ENCODE peak calls at places on chromosomes 12 and 14, in five cellular contexts. A is H1, V is K562, H is GM12878, I is WTC11. D is an unnamed sample.

GRCh38 chr12:61397668-61398067 is 862.5 kb upstream of the USP15 start:
- DNase-seq in A (no peak), V (no peak), I (no peak), H (no peak), D (no peak)

GRCh38 chr14:33026850-33027420 is 88.3 kb downstream of the NPAS3 start:
- DNase-seq in H (no peak), A (no peak), I (no peak), V (no peak), D (no peak)

GRCh38 chr12:26971963-26972362 is 33.7 kb downstream of the FGFR1OP2 start:
- DNase-seq in A (no peak), V (no peak), H (peak; percentile 72), I (no peak), D (no peak)

GRCh38 chr12:110244829-110245228 is 36.2 kb upstream of the ATP2A2 start:
- DNase-seq in H (no peak), V (no peak), A (peak; percentile 82), I (peak; percentile 79), D (no peak)

GRCh38 chr12:81888961-81889360 is 129.8 kb upstream of the PPFIA2 start:
- DNase-seq in V (no peak), H (no peak), A (no peak), I (no peak), D (no peak)

GRCh38 chr14:58944226-58944769 is 244.2 kb upstream of the DAAM1 start:
- DNase-seq in H (no peak), A (no peak), V (no peak), I (peak; percentile 34), D (no peak)

GRCh38 chr14:99578541-99579044 is 25.4 kb downstream of the CCDC85C start:
- DNase-seq in V (no peak), H (no peak), I (no peak), A (no peak), D (no peak)

GRCh38 chr12:32002848-32003493 is 43.8 kb downstream of the RESF1 start:
- DNase-seq in A (no peak), I (no peak), V (no peak), H (no peak), D (no peak)

GRCh38 chr12:109493090-109493489 is 15.7 kb downstream of the UBE3B start:
- DNase-seq in A (no peak), I (no peak), H (no peak), V (no peak), D (no peak)

GRCh38 chr12:46946137-46946536 is 120.3 kb upstream of the SLC38A4 start:
- DNase-seq in H (no peak), I (no peak), V (no peak), A (no peak), D (no peak)

GRCh38 chr12:18749381-18749957 is 11.6 kb downstream of the CAPZA3 start:
- DNase-seq in I (no peak), H (no peak), A (no peak), V (no peak), D (no peak)

GRCh38 chr12:21939435-21939834 is 1.8 kb downstream of the ABCC9 start:
- DNase-seq in A (no peak), I (no peak), V (no peak), H (no peak), D (no peak)

GRCh38 chr12:99005601-99006000 is 360.5 kb downstream of the APAF1 start:
- DNase-seq in I (no peak), V (no peak), A (no peak), H (no peak), D (no peak)

GRCh38 chr14:38208825-38209562 is 1.3 kb downstream of the SSTR1 start:
- DNase-seq in I (peak; percentile 56), A (peak; percentile 79), H (no peak), V (no peak), D (peak; percentile 33)

GRCh38 chr12:107167756-107168155 is 74.4 kb upstream of the CRY1 start:
- DNase-seq in I (no peak), V (no peak), A (no peak), H (no peak), D (no peak)

GRCh38 chr12:89414851-89415250 is 62.5 kb upstream of the DUSP6 start:
- DNase-seq in A (no peak), I (no peak), H (no peak), V (no peak), D (no peak)

GRCh38 chr14:68548194-68549056 is 244.4 kb downstream of the ZFP36L1 start:
- DNase-seq in H (no peak), I (no peak), V (no peak), A (peak; percentile 54), D (no peak)

GRCh38 chr12:58584885-58585284 is 335.4 kb downstream of the LRIG3 start:
- DNase-seq in H (no peak), A (no peak), I (no peak), V (no peak), D (no peak)

GRCh38 chr12:52392465-52393007 is 7.1 kb upstream of the KRT84 start:
- DNase-seq in H (no peak), V (no peak), A (no peak), I (no peak), D (no peak)
- TF ChIP-seq ATF2 in H (no peak), V (no peak), A (no peak), I (no peak), D (no peak)

GRCh38 chr12:38456769-38457168 is 140.2 kb downstream of the ALG10B start:
- DNase-seq in H (no peak), V (no peak), I (no peak), A (no peak), D (no peak)
- TF ChIP-seq ATF2 in H (no peak), V (no peak), I (no peak), A (no peak), D (no peak)

DNA sequence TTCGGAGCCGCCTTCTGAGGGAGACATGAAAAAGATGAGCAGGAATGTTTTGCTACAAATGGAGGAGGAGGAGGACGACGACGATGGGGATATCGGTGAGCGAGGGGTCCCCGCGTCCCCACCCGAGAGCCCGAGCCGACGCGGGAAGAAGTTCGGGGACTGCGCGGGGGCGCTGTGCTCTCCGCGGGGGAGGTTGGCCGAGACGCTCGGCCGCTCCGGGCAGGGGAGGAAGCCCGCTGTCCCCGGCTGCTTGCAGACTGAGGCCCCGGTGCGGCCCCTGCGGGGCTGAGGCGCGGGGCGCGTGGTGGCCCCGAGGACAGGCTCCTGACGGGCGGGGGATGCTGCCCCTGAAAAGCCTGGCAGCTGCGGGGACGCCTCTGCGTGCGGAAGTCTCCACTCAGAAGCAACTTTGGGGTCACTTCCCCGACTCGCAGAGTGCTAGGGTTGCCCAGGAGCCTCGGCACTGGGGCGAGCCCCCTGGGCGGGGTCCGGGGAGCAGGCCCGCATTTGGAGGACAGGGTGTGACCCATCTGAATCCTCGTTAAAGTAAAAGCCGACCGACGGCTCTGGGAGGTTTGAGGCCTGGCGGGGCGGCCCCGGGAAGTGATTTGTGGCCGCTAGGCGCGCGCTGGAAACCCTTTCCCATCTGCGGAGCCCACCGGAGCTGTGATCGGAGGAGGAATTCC is 545 bp downstream of the ANO6 start:
- DNase-seq in A (peak; percentile 74), H (no peak), I (peak; percentile 62), V (peak; percentile 63), D (peak; percentile 30)
- TF ChIP-seq ATF2 in A (no peak), H (no peak), I (no peak), V (no peak), D (no peak)

GRCh38 chr14:74913393-74913792 is 9.7 kb downstream of the RPS6KL1 start:
- DNase-seq in A (no peak), I (no peak), H (no peak), V (no peak), D (no peak)
- TF ChIP-seq ATF2 in A (no peak), I (no peak), H (no peak), V (no peak), D (no peak)

GRCh38 chr14:21241218-21241819 is 27.9 kb downstream of the HNRNPC start:
- DNase-seq in I (no peak), H (no peak), V (no peak), A (no peak), D (no peak)
- TF ChIP-seq ATF2 in I (no peak), H (peak; percentile 8), V (no peak), A (no peak), D (no peak)

GRCh38 chr14:36065831-36066230 is 110.7 kb downstream of the PTCSC3 start:
- DNase-seq in V (no peak), A (no peak), I (no peak), H (no peak), D (no peak)
- TF ChIP-seq ATF2 in V (no peak), A (no peak), I (no peak), H (no peak), D (no peak)

DNA sequence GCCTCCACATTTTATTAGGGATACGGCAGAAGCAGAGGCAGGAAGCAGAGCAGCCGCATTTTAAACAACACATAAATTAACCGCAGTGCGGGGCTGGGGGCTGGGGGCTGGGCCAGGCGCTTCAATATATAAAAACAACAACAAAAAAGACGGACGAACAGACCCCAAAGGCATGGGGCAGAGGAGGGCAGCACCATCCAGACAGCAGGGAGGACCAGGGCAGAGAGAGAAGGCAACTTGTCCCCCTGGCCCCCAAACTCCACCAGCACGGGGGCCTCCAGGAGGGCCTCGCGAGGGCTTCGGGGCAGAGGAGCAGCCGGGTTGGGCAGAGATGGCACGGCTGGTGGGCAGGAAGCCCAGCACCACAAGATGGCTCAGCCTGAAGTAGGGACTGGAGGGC is 37.1 kb downstream of the NCKAP5L start:
- DNase-seq in H (no peak), A (no peak), I (no peak), V (no peak), D (no peak)
- TF ChIP-seq ATF2 in H (no peak), A (no peak), I (no peak), V (no peak), D (no peak)

D was measured in HepG2.